ENCODE peak calls at places on chromosomes 3 and 15, in five cellular contexts. P is PC-3, D is BJ, A is IMR-90, C is hepatocyte. Y is an unnamed sample. For H3K27me3, the result is how much of the 10 kb centered on the place peaks cover.

GRCh38 chr3:112132088-112132487 is 960 bp downstream of the GCSAM start:
- DNase-seq in P (no peak), D (no peak), A (no peak), C (no peak), Y (no peak)

GRCh38 chr3:3189961-3190360 is 10.5 kb upstream of the CRBN start:
- DNase-seq in P (no peak), D (no peak), A (no peak), C (no peak), Y (no peak)

GRCh38 chr3:155325263-155325835 is 31.9 kb upstream of the STRIT1 start:
- DNase-seq in P (peak), D (no peak), A (no peak), C (no peak), Y (no peak)

GRCh38 chr3:9130318-9131110 is 118.9 kb downstream of the SRGAP3 start:
- DNase-seq in P (no peak), D (no peak), A (no peak), C (no peak), Y (no peak)

GRCh38 chr3:125641901-125642300 is 46.6 kb upstream of the OSBPL11 start:
- DNase-seq in P (no peak), D (no peak), A (no peak), C (no peak), Y (no peak)

GRCh38 chr3:38648024-38648658 is 1.3 kb downstream of the SCN5A start:
- DNase-seq in P (no peak), D (no peak), A (no peak), C (no peak), Y (no peak)

GRCh38 chr3:39911465-39912309 is 102.3 kb downstream of the MYRIP start:
- DNase-seq in P (no peak), D (no peak), A (no peak), C (peak), Y (peak)

GRCh38 chr3:53132347-53132746 is 2.1 kb upstream of the RFT1 start:
- DNase-seq in P (peak), D (no peak), A (no peak), C (peak), Y (no peak)

GRCh38 chr3:65376426-65376825 is 662.3 kb downstream of the MAGI1 start:
- DNase-seq in P (no peak), D (no peak), A (no peak), C (no peak), Y (no peak)

GRCh38 chr15:62173215-62173614 is 8.1 kb upstream of the C2CD4B start:
- DNase-seq in P (peak), D (no peak), A (no peak), C (no peak), Y (peak)

GRCh38 chr3:120274739-120275167 is 10.3 kb downstream of the GPR156 start:
- DNase-seq in P (no peak), D (no peak), A (peak), C (no peak), Y (no peak)

GRCh38 chr3:10505050-10505790 is at the start of gene ATP2B2:
- DNase-seq in P (no peak), D (no peak), A (no peak), C (peak), Y (no peak)

GRCh38 chr3:123285479-123285878 is 83.7 kb downstream of the SEC22A start:
- DNase-seq in P (no peak), D (no peak), A (no peak), C (no peak), Y (no peak)

GRCh38 chr15:45993508-45993907 is 358.7 kb downstream of the SQOR start:
- DNase-seq in P (no peak), D (no peak), A (no peak), C (no peak), Y (no peak)

GRCh38 chr3:172355836-172356235 is 92.4 kb downstream of the GHSR start:
- DNase-seq in P (peak), D (peak), A (peak), C (peak), Y (peak)

GRCh38 chr3:49805884-49806701 is 3.0 kb downstream of the INKA1 start:
- DNase-seq in P (no peak), D (no peak), A (no peak), C (peak), Y (no peak)
- H3K4me3 ChIP-seq in P (no peak), D (no peak), A (no peak), C (no peak), Y (no peak)

GRCh38 chr3:115977866-115978265 is 354.6 kb downstream of the GAP43 start:
- DNase-seq in P (no peak), D (no peak), A (no peak), C (no peak), Y (no peak)
- TF ChIP-seq CTCF in P (no peak), D (no peak), A (no peak), C (no peak), Y (no peak)

DNA sequence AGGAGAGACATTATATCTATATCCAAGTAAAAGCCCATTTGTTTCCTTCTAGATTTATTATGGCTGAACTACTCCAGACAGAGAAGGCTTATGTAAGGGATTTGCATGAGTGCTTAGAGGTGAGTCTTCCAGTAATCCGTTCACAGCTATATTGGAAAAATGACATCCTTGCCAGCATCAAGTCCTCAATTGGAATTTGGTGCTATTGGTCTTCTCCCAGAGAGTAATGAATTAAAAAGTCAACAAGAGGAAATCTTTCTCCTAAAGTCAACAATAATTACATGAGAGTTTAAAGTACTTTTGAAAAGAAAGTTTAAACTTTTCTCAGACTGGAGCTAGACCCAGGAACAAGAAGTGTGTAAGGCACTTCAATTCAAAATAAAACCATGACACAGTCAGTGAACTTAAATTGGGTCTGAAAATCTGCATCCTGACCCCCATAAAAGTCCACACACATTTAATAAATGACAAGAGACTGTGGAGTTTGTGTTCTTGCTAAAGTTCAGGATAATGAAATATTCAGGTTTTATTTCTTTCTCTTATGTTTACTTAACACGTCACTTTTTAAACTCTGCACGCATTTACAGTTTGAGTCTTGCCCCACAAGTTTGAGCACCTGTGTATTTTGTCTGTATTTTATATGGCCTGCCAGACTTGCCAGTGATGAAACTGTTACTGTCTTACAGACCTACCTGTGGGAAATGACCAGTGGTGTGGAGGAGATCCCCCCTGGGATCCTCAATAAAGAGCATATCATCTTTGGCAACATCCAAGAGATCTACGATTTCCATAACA is 268.2 kb upstream of the UMPS start:
- DNase-seq in P (peak), D (no peak), A (no peak), C (no peak), Y (no peak)
- H3K27me3 ChIP-seq in P (under half), D (under half), A (under half), C (under half), Y (under half)

DNA sequence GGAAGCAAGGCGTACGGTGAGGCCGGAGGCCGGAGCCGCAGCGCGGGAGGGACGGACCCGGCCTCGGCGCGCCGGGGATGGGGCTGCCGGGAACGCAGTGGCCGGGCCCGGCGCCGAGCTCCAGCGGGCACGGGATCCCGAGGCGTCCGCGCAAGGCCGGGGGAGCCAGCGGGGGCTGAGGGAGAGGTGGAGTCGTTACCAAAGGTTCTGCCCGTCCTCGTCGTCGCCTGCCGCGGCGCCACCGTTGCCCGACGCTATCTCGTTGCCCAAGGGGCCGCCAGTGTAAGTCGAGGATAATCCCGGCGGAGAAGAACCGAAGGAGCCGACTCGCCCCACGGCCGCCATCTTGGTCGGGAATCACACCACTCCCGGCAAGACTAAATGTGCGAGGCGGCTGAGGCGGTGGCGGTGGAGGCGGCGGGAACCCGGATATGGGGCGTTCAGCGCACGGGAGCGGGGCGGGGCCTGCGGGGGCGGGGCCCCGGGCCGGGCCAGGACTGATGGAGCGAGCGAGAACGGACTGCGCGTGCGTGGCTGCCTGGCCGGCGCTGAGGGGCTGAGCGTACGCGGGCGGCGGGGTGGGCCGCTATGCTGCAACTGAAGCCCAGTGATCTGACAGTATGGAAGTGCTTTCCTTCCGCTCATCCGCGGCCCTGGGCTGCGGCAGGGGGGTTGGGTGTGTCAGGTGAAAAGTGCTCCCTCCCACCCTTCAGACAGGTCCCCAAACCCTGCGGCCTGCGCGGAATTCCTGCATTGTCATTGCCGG is at the start of gene DYNC1LI1:
- DNase-seq in P (peak), D (peak), A (peak), C (peak), Y (peak)
- H3K4me3 ChIP-seq in P (peak), D (peak), A (peak), C (peak), Y (peak)

DNA sequence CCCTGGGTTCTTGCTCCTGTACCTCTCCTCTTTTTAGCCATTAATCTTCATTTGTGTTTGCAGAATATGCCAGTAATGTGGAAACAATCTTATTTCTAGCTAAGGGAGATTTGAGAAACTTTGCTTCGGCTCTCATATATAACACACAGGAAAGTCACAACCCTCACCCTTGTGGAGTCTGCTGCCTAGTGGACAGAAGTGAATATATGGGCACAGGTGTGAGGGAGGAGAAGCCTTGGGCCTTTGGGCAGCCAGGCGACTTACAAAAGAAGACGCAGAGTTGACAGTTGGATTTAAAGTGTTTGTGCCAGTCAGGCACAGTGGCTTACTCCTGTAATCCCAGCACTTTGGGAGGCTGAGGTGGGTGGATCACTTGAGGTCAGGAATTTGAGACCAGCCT is 181.8 kb upstream of the TBL1XR1 start:
- DNase-seq in P (peak), D (no peak), A (no peak), C (no peak), Y (no peak)
- TF ChIP-seq CTCF in P (peak), D (no peak), A (no peak), C (no peak), Y (no peak)

DNA sequence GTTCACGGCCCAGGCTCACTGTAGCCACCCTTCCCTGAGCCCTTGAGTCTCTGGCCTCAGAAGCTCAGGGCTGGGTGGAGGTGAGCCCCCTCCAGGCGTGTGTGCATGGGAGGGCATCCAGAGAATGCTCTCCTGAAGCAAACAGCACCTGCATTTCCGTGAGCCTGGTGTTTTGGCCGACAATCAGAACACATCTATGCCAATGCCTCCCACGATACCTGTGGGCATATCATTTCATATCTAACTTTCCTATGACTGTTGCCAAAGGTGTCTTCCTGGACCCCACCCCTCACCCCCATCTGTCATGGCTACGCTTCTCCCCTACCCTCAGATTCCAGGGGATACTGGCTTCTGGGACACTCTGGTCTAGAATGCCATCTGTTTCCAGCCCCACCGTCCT is 53.3 kb upstream of the RAB6B start:
- DNase-seq in P (no peak), D (no peak), A (no peak), C (no peak), Y (no peak)
- H3K27me3 ChIP-seq in P (under half), D (under half), A (under half), C (under half), Y (half or more)

GRCh38 chr3:55369491-55369890 is 117.6 kb downstream of the WNT5A start:
- DNase-seq in P (no peak), D (no peak), A (no peak), C (no peak), Y (no peak)

GRCh38 chr3:55370272-55370671 is 116.8 kb downstream of the WNT5A start:
- DNase-seq in P (no peak), D (no peak), A (no peak), C (no peak), Y (no peak)

GRCh38 chr3:55376753-55377347 is 110.3 kb downstream of the WNT5A start:
- DNase-seq in P (no peak), D (no peak), A (no peak), C (no peak), Y (no peak)

GRCh38 chr3:55373413-55373812 is 113.7 kb downstream of the WNT5A start:
- DNase-seq in P (no peak), D (no peak), A (no peak), C (no peak), Y (no peak)
- H3K4me3 ChIP-seq in P (no peak), D (no peak), A (no peak), C (no peak), Y (no peak)

GRCh38 chr3:170490828-170491560 is 72.3 kb downstream of the CLDN11 start:
- DNase-seq in P (no peak), D (no peak), A (no peak), C (no peak), Y (no peak)

GRCh38 chr3:170491901-170492300 is 73.2 kb downstream of the CLDN11 start:
- DNase-seq in P (no peak), D (no peak), A (no peak), C (no peak), Y (no peak)

GRCh38 chr3:170487091-170487490 is 68.4 kb downstream of the CLDN11 start:
- DNase-seq in P (no peak), D (no peak), A (no peak), C (no peak), Y (no peak)

GRCh38 chr3:170486398-170486797 is 67.7 kb downstream of the CLDN11 start:
- DNase-seq in P (no peak), D (no peak), A (no peak), C (no peak), Y (no peak)

GRCh38 chr3:170488802-170489201 is 70.1 kb downstream of the CLDN11 start:
- DNase-seq in P (peak), D (no peak), A (peak), C (peak), Y (peak)
- TF ChIP-seq CTCF in P (no peak), D (peak), A (no peak), C (no peak), Y (no peak)

GRCh38 chr15:29319823-29320222 is 50.2 kb upstream of the NSMCE3 start:
- DNase-seq in P (no peak), D (no peak), A (no peak), C (no peak), Y (no peak)
- H3K27me3 ChIP-seq in P (under half), D (under half), A (under half), C (under half), Y (under half)

Y was measured in bronchial epithelial cell.